ENCODE peak calls at places on chromosomes 5 and 9, in seven cellular contexts. E, I, Q, B, W, A and Z are unnamed samples.

GRCh38 chr5:10332301-10332700 is 21.2 kb upstream of the MARCHF6 start:
- DNase-seq in E (no peak), I (no peak), Q (no peak), B (no peak), W (no peak), A (no peak), Z (no peak)

GRCh38 chr5:86679529-86679928 is 61.8 kb downstream of the COX7C start:
- DNase-seq in E (peak), I (peak), Q (peak), B (peak), W (no peak), A (no peak), Z (peak)

GRCh38 chr5:92544042-92544441 is 1037.0 kb downstream of the NR2F1-AS1 start:
- DNase-seq in E (no peak), I (no peak), Q (no peak), B (no peak), W (no peak), A (no peak), Z (no peak)

GRCh38 chr9:70924905-70925547 is 196.4 kb downstream of the TRPM3 start:
- DNase-seq in E (peak), I (peak), Q (peak), B (peak), W (no peak), A (no peak), Z (peak)

GRCh38 chr5:105931782-105932489 is 1738.8 kb downstream of the EFNA5 start:
- DNase-seq in E (no peak), I (no peak), Q (no peak), B (no peak), W (no peak), A (no peak), Z (no peak)

GRCh38 chr9:27142299-27142930 is 33.4 kb downstream of the TEK start:
- DNase-seq in E (no peak), I (no peak), Q (no peak), B (no peak), W (no peak), A (no peak), Z (no peak)

GRCh38 chr9:37911271-37911681 is 7.3 kb upstream of the SLC25A51 start:
- DNase-seq in E (no peak), I (no peak), Q (no peak), B (no peak), W (no peak), A (no peak), Z (no peak)

GRCh38 chr9:131469369-131469768 is 33.3 kb upstream of the POMT1 start:
- DNase-seq in E (no peak), I (no peak), Q (no peak), B (no peak), W (no peak), A (no peak), Z (peak)

GRCh38 chr5:90301248-90301647 is 108.3 kb downstream of the CETN3 start:
- DNase-seq in E (no peak), I (no peak), Q (no peak), B (no peak), W (peak), A (no peak), Z (no peak)

GRCh38 chr5:142421158-142421617 is 96.4 kb upstream of the SPRY4 start:
- DNase-seq in E (no peak), I (peak), Q (peak), B (no peak), W (no peak), A (no peak), Z (peak)

GRCh38 chr9:123348317-123348992 is 7.5 kb upstream of the CRB2 start:
- DNase-seq in E (no peak), I (no peak), Q (peak), B (no peak), W (no peak), A (no peak), Z (no peak)

GRCh38 chr9:123347289-123348060 is 8.5 kb upstream of the CRB2 start:
- DNase-seq in E (no peak), I (no peak), Q (no peak), B (no peak), W (no peak), A (no peak), Z (no peak)

GRCh38 chr9:123350590-123351310 is 5.2 kb upstream of the CRB2 start:
- DNase-seq in E (no peak), I (no peak), Q (no peak), B (no peak), W (no peak), A (no peak), Z (no peak)

GRCh38 chr9:123349691-123350480 is 6.1 kb upstream of the CRB2 start:
- DNase-seq in E (peak), I (peak), Q (peak), B (peak), W (no peak), A (peak), Z (peak)

GRCh38 chr9:123349033-123349432 is 7.0 kb upstream of the CRB2 start:
- DNase-seq in E (no peak), I (no peak), Q (no peak), B (no peak), W (no peak), A (no peak), Z (no peak)
- TF ChIP-seq JUND in E (no peak), I (no peak), Q (no peak), B (no peak), W (no peak), A (no peak), Z (no peak)

GRCh38 chr5:32027717-32028321 is 146.3 kb downstream of the GOLPH3 start:
- DNase-seq in E (peak), I (peak), Q (no peak), B (no peak), W (no peak), A (no peak), Z (no peak)
- TF ChIP-seq JUND in E (no peak), I (no peak), Q (peak), B (no peak), W (no peak), A (no peak), Z (no peak)

GRCh38 chr5:135995979-135996378 is 32.8 kb upstream of the TGFBI start:
- DNase-seq in E (no peak), I (no peak), Q (no peak), B (no peak), W (no peak), A (no peak), Z (no peak)

GRCh38 chr5:135993248-135993893 is 35.4 kb upstream of the TGFBI start:
- DNase-seq in E (no peak), I (no peak), Q (no peak), B (no peak), W (no peak), A (no peak), Z (no peak)

GRCh38 chr5:135991381-135991907 is 36.7 kb upstream of the LECT2 start:
- DNase-seq in E (no peak), I (no peak), Q (no peak), B (no peak), W (no peak), A (no peak), Z (no peak)

GRCh38 chr5:135996611-135997010 is 32.2 kb upstream of the TGFBI start:
- DNase-seq in E (no peak), I (no peak), Q (no peak), B (no peak), W (no peak), A (no peak), Z (no peak)

DNA sequence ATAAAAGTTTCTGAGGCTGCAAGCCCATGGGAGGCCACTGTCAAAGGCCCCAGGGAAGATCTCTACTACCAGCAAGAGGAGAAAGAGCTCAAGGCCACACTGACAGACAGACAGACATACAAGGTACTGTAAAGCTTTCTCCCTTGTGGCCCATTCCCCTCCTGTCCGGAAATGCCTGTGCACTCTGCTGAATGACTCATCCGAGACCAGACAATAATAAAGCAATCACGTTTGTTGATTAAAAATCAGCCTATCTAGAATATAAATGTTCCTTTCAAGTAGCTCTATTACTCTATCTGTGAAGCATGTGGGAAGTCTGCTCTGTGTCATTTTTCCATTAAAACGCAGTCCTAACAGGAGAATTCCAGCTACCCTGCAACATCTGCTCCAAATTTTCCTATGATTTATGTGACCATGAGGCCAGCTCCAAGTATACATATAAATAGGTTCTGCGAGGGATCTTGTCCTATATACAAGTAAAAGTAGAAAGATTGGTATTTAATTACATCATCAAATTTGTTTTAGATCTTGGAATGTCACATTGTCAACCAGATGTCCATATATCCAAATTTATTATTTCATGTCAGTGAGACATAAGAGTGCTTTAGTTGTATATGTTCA is 34.8 kb upstream of the TGFBI start:
- DNase-seq in E (no peak), I (peak), Q (peak), B (no peak), W (no peak), A (no peak), Z (no peak)
- TF ChIP-seq JUND in E (no peak), I (no peak), Q (peak), B (no peak), W (no peak), A (no peak), Z (no peak)

GRCh38 chr9:106479679-106480078 is 383.3 kb upstream of the ZNF462 start:
- DNase-seq in E (no peak), I (no peak), Q (no peak), B (no peak), W (no peak), A (no peak), Z (no peak)
- TF ChIP-seq JUND in E (no peak), I (no peak), Q (no peak), B (no peak), W (no peak), A (no peak), Z (no peak)

DNA sequence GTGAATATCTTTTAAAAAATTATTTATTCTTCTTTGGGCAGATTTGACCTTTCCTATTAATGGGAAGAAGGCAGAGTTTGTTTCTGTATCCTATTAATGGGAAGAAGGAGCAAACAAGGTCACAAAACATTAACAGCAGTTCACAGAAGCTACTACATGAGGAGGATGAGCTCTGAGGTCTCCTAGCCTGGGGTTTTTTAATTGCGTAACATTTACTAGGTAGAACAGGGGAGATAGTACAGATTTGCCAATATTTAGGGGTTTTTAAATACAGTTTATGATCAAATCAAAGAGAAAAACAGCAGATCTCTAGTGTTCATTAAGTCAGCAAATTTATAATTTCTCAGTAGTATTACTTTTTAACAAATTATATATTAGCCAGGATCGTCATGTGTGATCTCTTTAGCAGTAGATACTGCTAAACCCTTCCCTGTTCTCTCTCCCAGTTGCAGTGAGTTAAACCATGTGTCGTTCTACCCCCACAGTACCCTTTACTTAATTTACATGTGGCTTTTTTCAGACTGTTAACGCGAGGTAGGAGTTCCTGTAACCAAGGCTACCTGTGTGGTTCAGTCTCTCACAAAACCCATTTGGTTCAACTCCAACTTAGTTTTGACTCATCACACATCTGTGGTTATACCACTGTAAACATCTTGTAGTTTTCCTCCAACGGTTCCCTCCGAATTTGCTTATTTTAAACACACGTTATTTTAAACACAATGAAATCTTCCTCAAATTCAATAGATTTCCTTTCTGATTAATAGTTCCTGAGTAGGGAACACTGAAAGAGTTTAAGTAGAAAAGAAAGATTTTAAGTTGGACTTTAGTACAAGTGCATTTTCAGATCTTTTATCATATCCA is 13.3 kb downstream of the SLC25A46 start:
- DNase-seq in E (no peak), I (no peak), Q (no peak), B (no peak), W (peak), A (no peak), Z (no peak)
- TF ChIP-seq JUND in E (no peak), I (no peak), Q (no peak), B (no peak), W (peak), A (no peak), Z (no peak)

GRCh38 chr5:7908317-7908716 is 39.4 kb downstream of the MTRR start:
- DNase-seq in E (no peak), I (no peak), Q (no peak), B (no peak), W (no peak), A (no peak), Z (no peak)
- TF ChIP-seq JUND in E (no peak), I (no peak), Q (no peak), B (no peak), W (no peak), A (no peak), Z (no peak)

DNA sequence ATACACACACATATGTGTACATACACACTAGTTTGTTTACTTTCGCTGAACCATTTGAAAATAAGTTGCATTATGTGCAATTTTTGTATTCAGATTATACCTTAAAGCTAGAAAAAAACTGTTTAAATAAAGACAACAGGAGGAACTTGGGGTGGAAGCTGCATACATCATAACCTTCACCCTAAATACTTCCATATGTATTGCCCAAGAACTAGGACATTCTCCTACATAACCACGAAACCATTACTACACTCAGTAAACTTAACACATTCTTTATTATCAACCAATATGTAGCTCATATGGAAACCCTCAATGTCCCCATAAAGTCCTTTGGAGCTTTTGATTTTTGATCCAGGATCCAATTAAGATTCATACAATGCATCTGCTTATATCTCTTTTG is 83.3 kb downstream of the GIN1 start:
- DNase-seq in E (no peak), I (no peak), Q (no peak), B (no peak), W (no peak), A (no peak), Z (no peak)
- TF ChIP-seq JUND in E (no peak), I (no peak), Q (no peak), B (no peak), W (no peak), A (no peak), Z (no peak)